ENCODE peak calls at places on chromosome 21, in ten cellular contexts. R is endothelial cell of umbilical vein, N is GM10248, E is HCT116, Y is stomach, Q is heart left ventricle, Z is BJ, I is AG04449, W is thyroid gland, S is B cell. P is an unnamed sample.
A peak's percentile ranks its signal among the peaks of the same experiment; 100 is the strongest.

GRCh38 chr21:30249936-30250335 is 32.8 kb downstream of the KRTAP24-1 start:
- DNase-seq in Q (no peak), R (no peak), E (no peak), S (no peak), Z (no peak), I (no peak), W (no peak), N (no peak), Y (no peak), P (no peak)

GRCh38 chr21:31326478-31327247 is 17.4 kb downstream of the TIAM1 start:
- DNase-seq in W (no peak), Z (no peak), R (no peak), S (peak; percentile 71), I (no peak), E (no peak), Q (no peak), Y (no peak), N (peak; percentile 69), P (no peak)

GRCh38 chr21:43921979-43922945 is 57.2 kb downstream of the AGPAT3 start:
- DNase-seq in E (no peak), W (no peak), S (no peak), Q (no peak), Z (no peak), N (peak; percentile 78), I (no peak), Y (no peak), R (no peak), P (no peak)

GRCh38 chr21:45970674-45971486 is 10.7 kb upstream of the COL6A1 start:
- DNase-seq in N (peak; percentile 74), Z (no peak), I (no peak), Y (no peak), S (no peak), E (no peak), Q (peak; percentile 71), W (peak; percentile 53), R (peak; percentile 36), P (no peak)

GRCh38 chr21:16419188-16419874 is 689.5 kb downstream of the USP25 start:
- DNase-seq in Q (peak; percentile 85), N (no peak), I (no peak), Z (no peak), S (no peak), W (peak; percentile 84), R (peak; percentile 99), E (no peak), Y (peak; percentile 81), P (no peak)

GRCh38 chr21:42061195-42061865 is 9.8 kb upstream of the UMODL1 start:
- DNase-seq in N (peak; percentile 87), I (no peak), W (no peak), S (peak; percentile 90), E (no peak), Q (peak; percentile 49), Z (no peak), Y (no peak), R (no peak), P (no peak)

GRCh38 chr21:16239659-16240265 is 510.0 kb downstream of the USP25 start:
- DNase-seq in I (no peak), S (no peak), R (no peak), N (no peak), W (no peak), Y (no peak), Z (no peak), Q (no peak), E (no peak), P (no peak)

GRCh38 chr21:16713331-16714114 is 799.3 kb upstream of the CXADR start:
- DNase-seq in I (no peak), Y (no peak), S (no peak), R (peak; percentile 69), N (no peak), E (no peak), Z (no peak), W (no peak), Q (no peak), P (peak; percentile 10)

GRCh38 chr21:34883501-34884271 is 165.4 kb downstream of the RUNX1 start:
- DNase-seq in E (no peak), Q (no peak), W (no peak), Y (no peak), S (no peak), I (no peak), Z (no peak), R (peak; percentile 49), N (no peak), P (no peak)

GRCh38 chr21:30340714-30341573 is 3.5 kb upstream of the KRTAP27-1 start:
- DNase-seq in Y (peak; percentile 56), I (no peak), W (peak; percentile 63), E (peak; percentile 3), Q (peak; percentile 25), Z (no peak), N (peak; percentile 11), S (no peak), R (no peak), P (no peak)

GRCh38 chr21:34692458-34693020 is 23.7 kb downstream of the CLIC6 start:
- DNase-seq in W (no peak), S (no peak), R (no peak), N (no peak), I (no peak), Z (no peak), E (no peak), Y (no peak), Q (no peak), P (no peak)

GRCh38 chr21:26425576-26425975 is 147.5 kb downstream of the CYYR1 start:
- DNase-seq in N (no peak), Q (no peak), W (no peak), Y (no peak), I (no peak), E (no peak), R (no peak), Z (no peak), S (no peak), P (no peak)

GRCh38 chr21:42747267-42747701 is 93.9 kb downstream of the PDE9A start:
- DNase-seq in W (no peak), Z (no peak), I (no peak), Y (no peak), N (no peak), R (no peak), S (no peak), Q (no peak), E (no peak), P (no peak)

GRCh38 chr21:42581676-42582371 is 68.2 kb downstream of the SLC37A1 start:
- DNase-seq in I (no peak), W (no peak), Q (peak; percentile 17), N (no peak), E (no peak), S (no peak), Y (no peak), R (no peak), Z (no peak), P (no peak)

GRCh38 chr21:25385912-25386474 is 221.3 kb downstream of the MRPL39 start:
- DNase-seq in Q (no peak), S (no peak), I (no peak), R (peak; percentile 50), N (peak; percentile 34), E (peak; percentile 23), Z (no peak), W (peak; percentile 57), Y (peak; percentile 38), P (peak; percentile 31)

DNA sequence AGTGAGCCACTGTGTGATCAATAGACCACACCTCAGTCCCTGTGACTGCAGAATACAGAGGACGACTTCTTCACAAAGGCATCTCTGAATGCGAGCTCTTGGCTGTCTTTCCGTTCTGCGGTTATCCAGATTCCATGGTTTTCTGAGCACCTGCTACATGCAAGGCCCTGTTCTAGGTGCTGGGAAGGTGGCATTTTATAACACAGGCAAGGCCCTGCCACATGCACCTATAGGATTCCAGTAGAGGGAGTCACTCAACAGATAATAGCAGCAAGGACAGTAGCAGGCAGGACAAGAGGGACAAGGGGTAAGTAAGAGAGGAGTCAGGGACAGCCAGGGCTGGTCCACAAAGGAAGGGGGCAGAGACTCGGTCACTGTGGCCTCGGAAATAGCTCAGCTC is 9.0 kb downstream of the URB1 start:
- DNase-seq in R (no peak), Y (no peak), N (no peak), Z (no peak), Q (no peak), I (no peak), S (no peak), E (no peak), W (no peak), P (no peak)
- TF ChIP-seq CTCF in R (no peak), Y (no peak), N (no peak), Z (no peak), Q (no peak), I (no peak), S (no peak), E (peak; percentile 17), W (no peak), P (no peak)

GRCh38 chr21:36705679-36706481 is 7.0 kb downstream of the SIM2 start:
- DNase-seq in I (no peak), W (no peak), N (no peak), R (no peak), E (no peak), Z (no peak), S (no peak), Q (no peak), Y (no peak), P (no peak)

GRCh38 chr21:36707763-36708511 is 9.0 kb downstream of the SIM2 start:
- DNase-seq in Z (no peak), S (no peak), E (no peak), N (no peak), Q (no peak), I (no peak), W (no peak), Y (no peak), R (no peak), P (no peak)

GRCh38 chr21:36706482-36706852 is 7.6 kb downstream of the SIM2 start:
- DNase-seq in Q (no peak), W (no peak), Z (no peak), Y (no peak), N (no peak), S (no peak), I (no peak), E (no peak), R (no peak), P (no peak)

GRCh38 chr21:36708512-36709029 is 9.7 kb downstream of the SIM2 start:
- DNase-seq in S (no peak), E (no peak), Q (no peak), I (no peak), R (no peak), N (no peak), W (no peak), Y (peak; percentile 24), Z (no peak), P (no peak)

GRCh38 chr21:36706951-36707762 is 8.2 kb downstream of the SIM2 start:
- DNase-seq in Y (no peak), E (no peak), N (no peak), S (no peak), Z (no peak), I (no peak), W (no peak), R (no peak), Q (no peak), P (no peak)
- TF ChIP-seq CTCF in Y (no peak), E (no peak), N (no peak), S (no peak), Z (no peak), I (peak; percentile 5), W (no peak), R (no peak), Q (no peak), P (peak; percentile 16)

GRCh38 chr21:22120616-22121266 is 1122.5 kb downstream of the NCAM2 start:
- DNase-seq in E (no peak), S (no peak), Y (no peak), N (no peak), I (no peak), W (no peak), R (no peak), Q (no peak), Z (no peak), P (no peak)
- TF ChIP-seq CTCF in E (peak; percentile 22), S (no peak), Y (no peak), N (no peak), I (no peak), W (no peak), R (no peak), Q (peak; percentile 5), Z (no peak), P (peak; percentile 7)

GRCh38 chr21:44932366-44933181 is 7.3 kb upstream of the SLX9 start:
- DNase-seq in Q (no peak), I (no peak), E (no peak), S (peak; percentile 72), R (no peak), N (peak; percentile 83), W (no peak), Z (no peak), Y (no peak), P (no peak)
- TF ChIP-seq CTCF in Q (peak; percentile 54), I (peak; percentile 62), E (no peak), S (peak; percentile 81), R (peak; percentile 41), N (peak; percentile 81), W (no peak), Z (peak; percentile 21), Y (no peak), P (peak; percentile 55)